ENCODE peak calls at places on chromosomes 5 and 9, in ten cellular contexts. One of them, this sample, is unnamed.

GRCh38 chr5:154765396-154765925 is 10.3 kb downstream of the LARP1 start:
- DNase-seq in choroid plexus epithelial cell: no peak
- DNase-seq in NCI-H510A treated with DMSO at 0.1 percent for 48 hours: no peak
- DNase-seq in effector memory CD8-positive, alpha-beta T cell: no peak
- DNase-seq in SW 1271: no peak
- DNase-seq in germinal center: no peak
- DNase-seq in left cardiac atrium: no peak
- DNase-seq in HFFc6: no peak
- DNase-seq in anterior cingulate cortex: no peak
- DNase-seq in iPS-NIHi11: no peak
- DNase-seq in this sample: no peak

GRCh38 chr5:85268194-85268593 is 883.5 kb upstream of the EDIL3 start:
- DNase-seq in NCI-H510A treated with DMSO at 0.1 percent for 48 hours: no peak
- DNase-seq in effector memory CD8-positive, alpha-beta T cell: no peak
- DNase-seq in SW 1271: no peak
- DNase-seq in left cardiac atrium: no peak
- DNase-seq in iPS-NIHi11: no peak
- DNase-seq in HFFc6: no peak
- DNase-seq in germinal center: no peak
- DNase-seq in choroid plexus epithelial cell: no peak
- DNase-seq in anterior cingulate cortex: no peak
- DNase-seq in this sample: no peak

GRCh38 chr5:137836301-137836700 is 31.4 kb upstream of the MYOT start:
- DNase-seq in SW 1271: no peak
- DNase-seq in HFFc6: no peak
- DNase-seq in effector memory CD8-positive, alpha-beta T cell: no peak
- DNase-seq in iPS-NIHi11: no peak
- DNase-seq in NCI-H510A treated with DMSO at 0.1 percent for 48 hours: no peak
- DNase-seq in anterior cingulate cortex: no peak
- DNase-seq in germinal center: no peak
- DNase-seq in left cardiac atrium: no peak
- DNase-seq in choroid plexus epithelial cell: peak; percentile 12
- DNase-seq in this sample: no peak

GRCh38 chr5:31186672-31187267 is 6.7 kb upstream of the CDH6 start:
- DNase-seq in choroid plexus epithelial cell: peak; percentile 73
- DNase-seq in left cardiac atrium: no peak
- DNase-seq in NCI-H510A treated with DMSO at 0.1 percent for 48 hours: peak; percentile 83
- DNase-seq in anterior cingulate cortex: no peak
- DNase-seq in germinal center: no peak
- DNase-seq in SW 1271: peak; percentile 57
- DNase-seq in effector memory CD8-positive, alpha-beta T cell: no peak
- DNase-seq in iPS-NIHi11: peak; percentile 46
- DNase-seq in HFFc6: peak; percentile 23
- DNase-seq in this sample: peak; percentile 44

GRCh38 chr9:89442981-89443817 is 54.7 kb downstream of the SEMA4D start:
- DNase-seq in NCI-H510A treated with DMSO at 0.1 percent for 48 hours: no peak
- DNase-seq in SW 1271: no peak
- DNase-seq in HFFc6: no peak
- DNase-seq in choroid plexus epithelial cell: peak; percentile 51
- DNase-seq in anterior cingulate cortex: no peak
- DNase-seq in iPS-NIHi11: no peak
- DNase-seq in effector memory CD8-positive, alpha-beta T cell: no peak
- DNase-seq in left cardiac atrium: no peak
- DNase-seq in germinal center: no peak
- DNase-seq in this sample: no peak

GRCh38 chr5:177332031-177332895 is 19.2 kb downstream of the LMAN2 start:
- DNase-seq in iPS-NIHi11: no peak
- DNase-seq in anterior cingulate cortex: no peak
- DNase-seq in effector memory CD8-positive, alpha-beta T cell: no peak
- DNase-seq in NCI-H510A treated with DMSO at 0.1 percent for 48 hours: no peak
- DNase-seq in HFFc6: no peak
- DNase-seq in left cardiac atrium: no peak
- DNase-seq in choroid plexus epithelial cell: no peak
- DNase-seq in germinal center: no peak
- DNase-seq in SW 1271: no peak
- DNase-seq in this sample: no peak

GRCh38 chr5:142357469-142358090 is 32.8 kb upstream of the SPRY4 start:
- DNase-seq in NCI-H510A treated with DMSO at 0.1 percent for 48 hours: no peak
- DNase-seq in anterior cingulate cortex: no peak
- DNase-seq in left cardiac atrium: no peak
- DNase-seq in effector memory CD8-positive, alpha-beta T cell: no peak
- DNase-seq in HFFc6: peak; percentile 4
- DNase-seq in SW 1271: no peak
- DNase-seq in iPS-NIHi11: no peak
- DNase-seq in germinal center: peak; percentile 14
- DNase-seq in choroid plexus epithelial cell: peak; percentile 74
- DNase-seq in this sample: peak; percentile 57

GRCh38 chr5:40171971-40172370 is 507.7 kb upstream of the PTGER4 start:
- DNase-seq in SW 1271: no peak
- DNase-seq in iPS-NIHi11: no peak
- DNase-seq in choroid plexus epithelial cell: peak; percentile 61
- DNase-seq in NCI-H510A treated with DMSO at 0.1 percent for 48 hours: no peak
- DNase-seq in anterior cingulate cortex: no peak
- DNase-seq in HFFc6: peak; percentile 60
- DNase-seq in left cardiac atrium: no peak
- DNase-seq in germinal center: no peak
- DNase-seq in effector memory CD8-positive, alpha-beta T cell: no peak
- DNase-seq in this sample: peak; percentile 78

GRCh38 chr5:4370218-4370617 is 769.9 kb upstream of the ADAMTS16 start:
- DNase-seq in left cardiac atrium: no peak
- DNase-seq in HFFc6: no peak
- DNase-seq in NCI-H510A treated with DMSO at 0.1 percent for 48 hours: no peak
- DNase-seq in choroid plexus epithelial cell: no peak
- DNase-seq in effector memory CD8-positive, alpha-beta T cell: no peak
- DNase-seq in iPS-NIHi11: no peak
- DNase-seq in germinal center: no peak
- DNase-seq in SW 1271: no peak
- DNase-seq in anterior cingulate cortex: no peak
- DNase-seq in this sample: no peak

GRCh38 chr5:143791848-143792701 is 19.9 kb upstream of the HMHB1 start:
- DNase-seq in iPS-NIHi11: no peak
- DNase-seq in NCI-H510A treated with DMSO at 0.1 percent for 48 hours: no peak
- DNase-seq in choroid plexus epithelial cell: peak; percentile 50
- DNase-seq in anterior cingulate cortex: no peak
- DNase-seq in germinal center: peak; percentile 28
- DNase-seq in effector memory CD8-positive, alpha-beta T cell: no peak
- DNase-seq in HFFc6: no peak
- DNase-seq in SW 1271: no peak
- DNase-seq in left cardiac atrium: no peak
- DNase-seq in this sample: peak; percentile 17

GRCh38 chr9:32378993-32379729 is 5.3 kb upstream of the ACO1 start:
- DNase-seq in NCI-H510A treated with DMSO at 0.1 percent for 48 hours: peak; percentile 61
- DNase-seq in germinal center: peak; percentile 49
- DNase-seq in anterior cingulate cortex: peak; percentile 3
- DNase-seq in effector memory CD8-positive, alpha-beta T cell: peak; percentile 63
- DNase-seq in choroid plexus epithelial cell: peak; percentile 92
- DNase-seq in left cardiac atrium: no peak
- DNase-seq in HFFc6: peak; percentile 80
- DNase-seq in SW 1271: peak; percentile 53
- DNase-seq in iPS-NIHi11: peak; percentile 60
- DNase-seq in this sample: peak; percentile 81

GRCh38 chr5:68932830-68933434 is 160.9 kb upstream of the SLC30A5 start:
- DNase-seq in SW 1271: no peak
- DNase-seq in NCI-H510A treated with DMSO at 0.1 percent for 48 hours: no peak
- DNase-seq in effector memory CD8-positive, alpha-beta T cell: no peak
- DNase-seq in germinal center: no peak
- DNase-seq in HFFc6: no peak
- DNase-seq in left cardiac atrium: no peak
- DNase-seq in iPS-NIHi11: no peak
- DNase-seq in choroid plexus epithelial cell: peak; percentile 9
- DNase-seq in anterior cingulate cortex: no peak
- DNase-seq in this sample: no peak

GRCh38 chr9:11107196-11107595 is 494.4 kb upstream of the PTPRD start:
- DNase-seq in SW 1271: no peak
- DNase-seq in iPS-NIHi11: no peak
- DNase-seq in HFFc6: no peak
- DNase-seq in germinal center: no peak
- DNase-seq in NCI-H510A treated with DMSO at 0.1 percent for 48 hours: no peak
- DNase-seq in effector memory CD8-positive, alpha-beta T cell: no peak
- DNase-seq in left cardiac atrium: no peak
- DNase-seq in anterior cingulate cortex: no peak
- DNase-seq in choroid plexus epithelial cell: no peak
- DNase-seq in this sample: no peak

GRCh38 chr5:2633992-2634391 is 117.5 kb downstream of the IRX2 start:
- DNase-seq in iPS-NIHi11: no peak
- DNase-seq in anterior cingulate cortex: no peak
- DNase-seq in choroid plexus epithelial cell: no peak
- DNase-seq in SW 1271: no peak
- DNase-seq in HFFc6: no peak
- DNase-seq in NCI-H510A treated with DMSO at 0.1 percent for 48 hours: no peak
- DNase-seq in germinal center: no peak
- DNase-seq in left cardiac atrium: no peak
- DNase-seq in effector memory CD8-positive, alpha-beta T cell: no peak
- DNase-seq in this sample: no peak

GRCh38 chr5:154278172-154278571 is 87.6 kb downstream of the GALNT10 start:
- DNase-seq in SW 1271: no peak
- DNase-seq in NCI-H510A treated with DMSO at 0.1 percent for 48 hours: no peak
- DNase-seq in choroid plexus epithelial cell: peak; percentile 17
- DNase-seq in left cardiac atrium: no peak
- DNase-seq in anterior cingulate cortex: no peak
- DNase-seq in iPS-NIHi11: no peak
- DNase-seq in germinal center: no peak
- DNase-seq in effector memory CD8-positive, alpha-beta T cell: no peak
- DNase-seq in HFFc6: peak; percentile 33
- DNase-seq in this sample: peak; percentile 69

GRCh38 chr5:1939256-1939655 is 56.5 kb upstream of the IRX4 start:
- DNase-seq in NCI-H510A treated with DMSO at 0.1 percent for 48 hours: no peak
- DNase-seq in germinal center: no peak
- DNase-seq in anterior cingulate cortex: no peak
- DNase-seq in effector memory CD8-positive, alpha-beta T cell: no peak
- DNase-seq in SW 1271: no peak
- DNase-seq in choroid plexus epithelial cell: no peak
- DNase-seq in iPS-NIHi11: no peak
- DNase-seq in HFFc6: no peak
- DNase-seq in left cardiac atrium: no peak
- DNase-seq in this sample: no peak

GRCh38 chr9:5205071-5205470 is 19.6 kb upstream of the INSL6 start:
- DNase-seq in germinal center: no peak
- DNase-seq in anterior cingulate cortex: no peak
- DNase-seq in HFFc6: no peak
- DNase-seq in SW 1271: no peak
- DNase-seq in NCI-H510A treated with DMSO at 0.1 percent for 48 hours: no peak
- DNase-seq in left cardiac atrium: no peak
- DNase-seq in choroid plexus epithelial cell: no peak
- DNase-seq in iPS-NIHi11: no peak
- DNase-seq in effector memory CD8-positive, alpha-beta T cell: no peak
- DNase-seq in this sample: no peak

GRCh38 chr9:94780516-94780950 is 54.0 kb downstream of the AOPEP start:
- DNase-seq in left cardiac atrium: peak; percentile 60
- DNase-seq in HFFc6: no peak
- DNase-seq in choroid plexus epithelial cell: no peak
- DNase-seq in anterior cingulate cortex: no peak
- DNase-seq in SW 1271: no peak
- DNase-seq in NCI-H510A treated with DMSO at 0.1 percent for 48 hours: no peak
- DNase-seq in effector memory CD8-positive, alpha-beta T cell: no peak
- DNase-seq in iPS-NIHi11: no peak
- DNase-seq in germinal center: no peak
- DNase-seq in this sample: no peak

GRCh38 chr5:51395666-51396356 is 12.6 kb downstream of the ISL1 start:
- DNase-seq in HFFc6: no peak
- DNase-seq in effector memory CD8-positive, alpha-beta T cell: no peak
- DNase-seq in germinal center: no peak
- DNase-seq in left cardiac atrium: no peak
- DNase-seq in choroid plexus epithelial cell: no peak
- DNase-seq in NCI-H510A treated with DMSO at 0.1 percent for 48 hours: no peak
- DNase-seq in iPS-NIHi11: no peak
- DNase-seq in anterior cingulate cortex: no peak
- DNase-seq in SW 1271: no peak
- DNase-seq in this sample: no peak

GRCh38 chr5:73263001-73263710 is 90.2 kb downstream of the TMEM174 start:
- DNase-seq in NCI-H510A treated with DMSO at 0.1 percent for 48 hours: no peak
- DNase-seq in germinal center: no peak
- DNase-seq in left cardiac atrium: no peak
- DNase-seq in choroid plexus epithelial cell: no peak
- DNase-seq in effector memory CD8-positive, alpha-beta T cell: no peak
- DNase-seq in SW 1271: no peak
- DNase-seq in anterior cingulate cortex: no peak
- DNase-seq in iPS-NIHi11: no peak
- DNase-seq in HFFc6: no peak
- DNase-seq in this sample: no peak

GRCh38 chr9:80881350-80881749 is 808.0 kb downstream of the TLE1 start:
- DNase-seq in anterior cingulate cortex: no peak
- DNase-seq in iPS-NIHi11: no peak
- DNase-seq in choroid plexus epithelial cell: no peak
- DNase-seq in germinal center: no peak
- DNase-seq in NCI-H510A treated with DMSO at 0.1 percent for 48 hours: no peak
- DNase-seq in left cardiac atrium: no peak
- DNase-seq in SW 1271: no peak
- DNase-seq in HFFc6: no peak
- DNase-seq in effector memory CD8-positive, alpha-beta T cell: no peak
- DNase-seq in this sample: no peak

GRCh38 chr5:179488464-179488863 is 61.9 kb upstream of the RUFY1 start:
- DNase-seq in SW 1271: no peak
- DNase-seq in choroid plexus epithelial cell: no peak
- DNase-seq in left cardiac atrium: peak; percentile 20
- DNase-seq in HFFc6: no peak
- DNase-seq in anterior cingulate cortex: no peak
- DNase-seq in NCI-H510A treated with DMSO at 0.1 percent for 48 hours: no peak
- DNase-seq in effector memory CD8-positive, alpha-beta T cell: no peak
- DNase-seq in germinal center: no peak
- DNase-seq in iPS-NIHi11: no peak
- DNase-seq in this sample: no peak

GRCh38 chr9:79215819-79216218 is 355.9 kb upstream of the TLE4 start:
- DNase-seq in germinal center: no peak
- DNase-seq in effector memory CD8-positive, alpha-beta T cell: no peak
- DNase-seq in HFFc6: peak; percentile 23
- DNase-seq in SW 1271: no peak
- DNase-seq in left cardiac atrium: no peak
- DNase-seq in anterior cingulate cortex: no peak
- DNase-seq in iPS-NIHi11: no peak
- DNase-seq in choroid plexus epithelial cell: no peak
- DNase-seq in NCI-H510A treated with DMSO at 0.1 percent for 48 hours: no peak
- DNase-seq in this sample: no peak

GRCh38 chr5:79025054-79025465 is 40.0 kb upstream of the ARSB start:
- DNase-seq in iPS-NIHi11: peak; percentile 74
- DNase-seq in NCI-H510A treated with DMSO at 0.1 percent for 48 hours: peak; percentile 16
- DNase-seq in choroid plexus epithelial cell: peak; percentile 84
- DNase-seq in SW 1271: peak; percentile 71
- DNase-seq in effector memory CD8-positive, alpha-beta T cell: peak; percentile 41
- DNase-seq in HFFc6: peak; percentile 49
- DNase-seq in germinal center: peak; percentile 30
- DNase-seq in left cardiac atrium: peak; percentile 47
- DNase-seq in anterior cingulate cortex: peak; percentile 15
- DNase-seq in this sample: peak; percentile 65

GRCh38 chr9:104025109-104025508 is 69.0 kb upstream of the SMC2 start:
- DNase-seq in NCI-H510A treated with DMSO at 0.1 percent for 48 hours: no peak
- DNase-seq in effector memory CD8-positive, alpha-beta T cell: no peak
- DNase-seq in choroid plexus epithelial cell: no peak
- DNase-seq in anterior cingulate cortex: no peak
- DNase-seq in SW 1271: no peak
- DNase-seq in left cardiac atrium: no peak
- DNase-seq in germinal center: no peak
- DNase-seq in iPS-NIHi11: no peak
- DNase-seq in HFFc6: no peak
- DNase-seq in this sample: peak; percentile 61

This sample was measured in iris pigment epithelial cell.